ENCODE peak calls at places on chromosomes 12 and 14, in nine cellular contexts. E is WERI-Rb-1; F is Daoy; H is NCI-H1092; Y is GM04504; Q is CD4-positive, alpha-beta T cell; V is NCI-H1694 treated with DMSO at 0.1 percent for 48 hours; B is BJ; I is right lobe of liver. R is an unnamed sample.

GRCh38 chr12:51128905-51129304 is 44.0 kb downstream of the TFCP2 start:
- DNase-seq in Y (no peak), E (no peak), V (no peak), H (no peak), Q (no peak), I (no peak), F (no peak), B (no peak), R (no peak)

GRCh38 chr12:18103624-18104023 is 13.6 kb upstream of the RERGL start:
- DNase-seq in H (no peak), V (no peak), Y (no peak), I (no peak), E (no peak), B (no peak), F (no peak), Q (no peak), R (no peak)

GRCh38 chr14:55297611-55298323 is 26.5 kb downstream of the FBXO34 start:
- DNase-seq in H (no peak), V (no peak), Q (no peak), I (no peak), Y (no peak), F (no peak), E (no peak), B (no peak), R (no peak)

GRCh38 chr14:78758333-78758732 is 588.2 kb downstream of the NRXN3 start:
- DNase-seq in Y (no peak), F (peak; percentile 22), B (no peak), I (no peak), V (peak; percentile 79), Q (no peak), H (peak; percentile 43), E (peak; percentile 69), R (peak; percentile 82)

GRCh38 chr14:104681689-104682074 is 7.7 kb upstream of the INF2 start:
- DNase-seq in E (peak; percentile 79), B (no peak), F (peak; percentile 95), Q (no peak), I (peak; percentile 86), H (no peak), Y (peak; percentile 77), V (no peak), R (peak; percentile 38)

GRCh38 chr12:69685810-69686209 is 13.3 kb downstream of the BEST3 start:
- DNase-seq in Y (no peak), E (no peak), B (no peak), V (no peak), H (no peak), I (no peak), Q (no peak), F (peak; percentile 56), R (no peak)

GRCh38 chr14:67532606-67532997 is 488 bp upstream of the PLEKHH1 start:
- DNase-seq in E (no peak), H (no peak), Q (no peak), I (no peak), F (no peak), V (no peak), Y (no peak), B (no peak), R (no peak)

GRCh38 chr12:71661977-71662522 is 1.6 kb downstream of the ZFC3H1 start:
- DNase-seq in F (no peak), I (no peak), Y (no peak), Q (no peak), B (no peak), H (no peak), E (no peak), V (no peak), R (no peak)

GRCh38 chr14:35341454-35342159 is 49.4 kb downstream of the PSMA6 start:
- DNase-seq in F (peak; percentile 98), Y (peak; percentile 83), B (peak; percentile 37), Q (no peak), H (peak; percentile 97), E (peak; percentile 89), V (peak; percentile 97), I (peak; percentile 96), R (peak; percentile 94)

GRCh38 chr12:118098911-118099671 is 4.7 kb downstream of the VSIG10 start:
- DNase-seq in Y (no peak), I (no peak), B (no peak), F (no peak), H (no peak), V (no peak), Q (no peak), E (peak; percentile 81), R (peak; percentile 52)

GRCh38 chr12:53770281-53770680 is 18.5 kb upstream of the CISTR start:
- DNase-seq in F (peak; percentile 80), B (peak; percentile 96), Y (peak; percentile 94), Q (no peak), I (no peak), H (no peak), E (no peak), V (no peak), R (no peak)

GRCh38 chr14:87049886-87050820 is 942.8 kb downstream of the GALC start:
- DNase-seq in H (no peak), I (no peak), F (peak; percentile 35), Y (peak; percentile 23), V (peak; percentile 58), Q (no peak), B (peak; percentile 4), E (peak; percentile 70), R (peak; percentile 80)

GRCh38 chr14:50230601-50231474 is 540 bp downstream of the SOS2 start:
- DNase-seq in H (peak; percentile 8), I (peak; percentile 68), F (peak; percentile 56), Q (peak; percentile 9), V (peak; percentile 11), E (peak; percentile 40), Y (peak; percentile 32), B (no peak), R (peak; percentile 37)

GRCh38 chr14:51545396-51545795 is 106.3 kb upstream of the FRMD6 start:
- DNase-seq in H (no peak), Y (no peak), V (no peak), E (no peak), F (peak; percentile 66), I (no peak), Q (no peak), B (no peak), R (no peak)

GRCh38 chr14:70871863-70872677 is 35.2 kb upstream of the PCNX1 start:
- DNase-seq in Q (no peak), H (no peak), V (no peak), Y (no peak), B (no peak), E (no peak), F (no peak), I (no peak), R (no peak)

GRCh38 chr12:14774944-14775651 is 28.2 kb downstream of the WBP11 start:
- DNase-seq in V (no peak), F (no peak), B (no peak), H (no peak), Y (peak; percentile 58), Q (peak; percentile 13), E (no peak), I (peak; percentile 48), R (no peak)

GRCh38 chr14:80304125-80304766 is 92.9 kb upstream of the DIO2 start:
- DNase-seq in I (no peak), E (no peak), Y (no peak), F (no peak), B (no peak), H (no peak), V (no peak), Q (no peak), R (no peak)

GRCh38 chr12:132559652-132560420 is 50.5 kb downstream of the LRCOL1 start:
- DNase-seq in E (peak; percentile 54), F (peak; percentile 70), Y (peak; percentile 10), H (peak; percentile 63), B (no peak), V (peak; percentile 14), I (peak; percentile 48), Q (no peak), R (peak; percentile 78)

GRCh38 chr12:51419473-51420228 is 5.0 kb upstream of the SLC4A8 start:
- DNase-seq in B (no peak), Q (no peak), H (peak; percentile 20), Y (no peak), V (no peak), F (no peak), I (no peak), E (no peak), R (no peak)

GRCh38 chr12:45789025-45789424 is 59.5 kb downstream of the ARID2 start:
- DNase-seq in Y (peak; percentile 47), H (no peak), Q (no peak), F (peak; percentile 5), I (no peak), V (no peak), B (no peak), E (no peak), R (peak; percentile 68)

GRCh38 chr12:22374499-22374898 is 40.0 kb upstream of the ST8SIA1 start:
- DNase-seq in Y (no peak), E (no peak), H (no peak), F (no peak), Q (no peak), B (no peak), I (no peak), V (no peak), R (no peak)

GRCh38 chr12:124916370-124917134 is 2.1 kb upstream of the UBC start:
- DNase-seq in Q (no peak), H (no peak), E (no peak), Y (peak; percentile 88), F (peak; percentile 94), I (peak; percentile 65), B (peak; percentile 81), V (no peak), R (no peak)

GRCh38 chr14:93788557-93789365 is 476 bp upstream of the PRIMA1 start:
- DNase-seq in H (peak; percentile 47), I (no peak), B (no peak), Y (no peak), V (peak; percentile 80), F (peak; percentile 65), Q (no peak), E (peak; percentile 71), R (peak; percentile 69)

GRCh38 chr14:52380294-52380693 is 66.2 kb downstream of the PTGER2 start:
- DNase-seq in Y (no peak), I (no peak), B (no peak), F (peak; percentile 15), V (no peak), H (no peak), E (no peak), Q (no peak), R (no peak)

GRCh38 chr12:2160043-2160442 is 107.3 kb downstream of the CACNA1C start:
- DNase-seq in V (no peak), I (no peak), H (peak; percentile 5), B (no peak), F (peak; percentile 23), Y (no peak), E (no peak), Q (no peak), R (no peak)

GRCh38 chr12:50545213-50545612 is 40.4 kb downstream of the DIP2B start:
- DNase-seq in Y (no peak), H (no peak), B (no peak), F (no peak), V (no peak), I (no peak), E (no peak), Q (no peak), R (peak; percentile 12)

GRCh38 chr12:129605666-129606065 is 298.2 kb downstream of the TMEM132D start:
- DNase-seq in Y (no peak), I (no peak), B (no peak), F (no peak), E (no peak), H (no peak), Q (no peak), V (no peak), R (no peak)

GRCh38 chr14:102949062-102949800 is 26.8 kb downstream of the AMN start:
- DNase-seq in Q (no peak), F (no peak), E (no peak), Y (peak; percentile 58), H (no peak), V (no peak), B (peak; percentile 32), I (no peak), R (no peak)

GRCh38 chr12:4828176-4828575 is 81.5 kb upstream of the KCNA1 start:
- DNase-seq in H (no peak), Q (no peak), V (no peak), Y (no peak), F (no peak), I (no peak), E (no peak), B (no peak), R (no peak)

GRCh38 chr14:61625171-61625570 is 70.1 kb upstream of the HIF1A start:
- DNase-seq in I (no peak), B (no peak), Q (no peak), V (no peak), F (peak; percentile 49), E (no peak), Y (no peak), H (no peak), R (no peak)

GRCh38 chr12:57237653-57237951 is 8.1 kb downstream of the SHMT2 start:
- DNase-seq in Y (no peak), F (no peak), V (no peak), H (no peak), B (no peak), I (no peak), Q (no peak), E (no peak), R (no peak)

R was measured in NCI-H82.